ENCODE peak calls at places on chromosomes 6 and 20, in six cellular contexts. Y is HCT116, F is SK-N-SH, L is HepG2, H is H1, P is GM12878. I is an unnamed sample.

GRCh38 chr6:33088258-33088930 is 12.6 kb downstream of the HLA-DPB1 start:
- DNase-seq in Y (peak), F (no peak), L (no peak), H (no peak), P (no peak), I (no peak)

GRCh38 chr6:76120302-76120701 is 47.8 kb upstream of the IMPG1 start:
- DNase-seq in Y (no peak), F (no peak), L (no peak), H (peak), P (no peak), I (no peak)

GRCh38 chr6:161903584-161904232 is 629.8 kb upstream of the AGPAT4 start:
- DNase-seq in Y (no peak), F (no peak), L (no peak), H (no peak), P (no peak), I (no peak)

GRCh38 chr6:27814665-27815424 is 97.4 kb downstream of the OR2B2 start:
- DNase-seq in Y (peak), F (peak), L (peak), H (peak), P (peak), I (no peak)

GRCh38 chr6:155352812-155353211 is 38.5 kb upstream of the TFB1M start:
- DNase-seq in Y (no peak), F (no peak), L (no peak), H (no peak), P (no peak), I (no peak)

GRCh38 chr6:118377711-118378414 is 170.2 kb upstream of the PLN start:
- DNase-seq in Y (no peak), F (no peak), L (no peak), H (no peak), P (no peak), I (no peak)

GRCh38 chr6:161227004-161227950 is 46.6 kb downstream of the AGPAT4 start:
- DNase-seq in Y (no peak), F (no peak), L (no peak), H (no peak), P (no peak), I (no peak)

GRCh38 chr6:10425973-10426780 is 11.3 kb upstream of the TFAP2A start:
- DNase-seq in Y (no peak), F (peak), L (peak), H (no peak), P (no peak), I (no peak)

GRCh38 chr6:89508755-89509563 is 76.0 kb downstream of the ANKRD6 start:
- DNase-seq in Y (no peak), F (no peak), L (peak), H (no peak), P (no peak), I (no peak)

GRCh38 chr6:165999279-165999678 is 168.4 kb downstream of the TBXT start:
- DNase-seq in Y (no peak), F (no peak), L (no peak), H (no peak), P (no peak), I (no peak)

GRCh38 chr20:53030061-53030460 is 57.9 kb downstream of the TSHZ2 start:
- DNase-seq in Y (no peak), F (no peak), L (no peak), H (no peak), P (no peak), I (no peak)

GRCh38 chr6:32081168-32081624 is 27.9 kb downstream of the TNXB start:
- DNase-seq in Y (no peak), F (peak), L (no peak), H (no peak), P (no peak), I (no peak)

GRCh38 chr20:17083738-17084137 is 143.1 kb upstream of the PCSK2 start:
- DNase-seq in Y (no peak), F (no peak), L (peak), H (no peak), P (no peak), I (peak)

GRCh38 chr6:53744321-53744720 is 50.5 kb upstream of the LRRC1 start:
- DNase-seq in Y (no peak), F (no peak), L (no peak), H (no peak), P (no peak), I (peak)

GRCh38 chr20:36792422-36792821 is 18.9 kb upstream of the DSN1 start:
- DNase-seq in Y (peak), F (peak), L (peak), H (peak), P (no peak), I (peak)

GRCh38 chr6:148857817-148858390 is 111.1 kb downstream of the UST start:
- DNase-seq in Y (no peak), F (no peak), L (no peak), H (no peak), P (no peak), I (no peak)

GRCh38 chr6:132192646-132193045 is 208.6 kb downstream of the MOXD1 start:
- DNase-seq in Y (no peak), F (no peak), L (no peak), H (no peak), P (no peak), I (no peak)

GRCh38 chr6:101226677-101227135 is 166.8 kb upstream of the GRIK2 start:
- DNase-seq in Y (peak), F (no peak), L (peak), H (peak), P (no peak), I (no peak)

GRCh38 chr20:22974354-22974753 is 60.8 kb upstream of the SSTR4 start:
- DNase-seq in Y (peak), F (no peak), L (peak), H (no peak), P (no peak), I (no peak)

GRCh38 chr6:20159098-20159497 is 53.2 kb downstream of the MBOAT1 start:
- DNase-seq in Y (no peak), F (no peak), L (no peak), H (no peak), P (no peak), I (no peak)

GRCh38 chr6:142839686-142840040 is 105.3 kb downstream of the HIVEP2 start:
- DNase-seq in Y (no peak), F (no peak), L (no peak), H (no peak), P (no peak), I (no peak)

GRCh38 chr6:14159090-14159489 is 41.5 kb downstream of the CD83 start:
- DNase-seq in Y (no peak), F (no peak), L (no peak), H (no peak), P (no peak), I (no peak)

GRCh38 chr20:25054995-25055629 is 2.8 kb downstream of the ACSS1 start:
- DNase-seq in Y (no peak), F (no peak), L (peak), H (no peak), P (no peak), I (no peak)

GRCh38 chr6:89412071-89413005 is at the start of gene RRAGD:
- DNase-seq in Y (peak), F (peak), L (no peak), H (no peak), P (no peak), I (peak)

GRCh38 chr6:83065511-83066192 is at the start of gene UBE3D:
- DNase-seq in Y (peak), F (peak), L (peak), H (peak), P (no peak), I (peak)

GRCh38 chr20:51429144-51429482 is 113.4 kb downstream of the NFATC2 start:
- DNase-seq in Y (no peak), F (no peak), L (no peak), H (no peak), P (no peak), I (no peak)

GRCh38 chr6:3895805-3896204 is 46.6 kb downstream of the FAM50B start:
- DNase-seq in Y (no peak), F (no peak), L (no peak), H (no peak), P (no peak), I (no peak)

GRCh38 chr6:3893487-3893886 is 44.3 kb downstream of the FAM50B start:
- DNase-seq in Y (no peak), F (no peak), L (no peak), H (no peak), P (no peak), I (no peak)

GRCh38 chr6:3895303-3895635 is 46.1 kb downstream of the FAM50B start:
- DNase-seq in Y (no peak), F (no peak), L (no peak), H (no peak), P (no peak), I (no peak)

GRCh38 chr6:3893914-3894313 is 44.7 kb downstream of the FAM50B start:
- DNase-seq in Y (no peak), F (no peak), L (no peak), H (no peak), P (no peak), I (no peak)

GRCh38 chr6:3894535-3895302 is 45.5 kb downstream of the FAM50B start:
- DNase-seq in Y (no peak), F (no peak), L (no peak), H (no peak), P (no peak), I (no peak)
- TF ChIP-seq JUND in Y (no peak), F (no peak), L (no peak), H (no peak), P (no peak), I (no peak)

DNA sequence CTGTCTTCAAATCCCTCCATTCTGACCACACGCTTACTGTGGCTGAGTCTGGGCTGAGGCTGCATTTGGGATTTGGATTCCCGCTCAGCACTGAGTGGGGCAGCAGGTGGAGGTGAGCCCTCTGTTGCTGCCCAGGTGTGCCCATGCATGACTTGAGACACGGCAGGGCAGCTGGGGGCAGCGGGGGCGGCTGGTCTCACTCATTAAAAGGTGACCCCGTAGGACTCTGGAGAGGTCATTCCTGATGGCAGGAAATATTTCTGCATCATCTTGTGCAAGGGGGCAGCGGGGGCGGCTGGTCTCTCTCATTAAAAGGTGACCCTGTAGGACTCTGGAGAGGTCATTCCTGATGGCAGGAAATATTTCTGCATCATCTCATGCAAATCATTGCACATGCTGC is 49.8 kb downstream of the SMOC2 start:
- DNase-seq in Y (no peak), F (no peak), L (no peak), H (no peak), P (no peak), I (no peak)
- TF ChIP-seq JUND in Y (no peak), F (no peak), L (no peak), H (no peak), P (no peak), I (no peak)

GRCh38 chr6:110490110-110490509 is 13.7 kb upstream of the SLC22A16 start:
- DNase-seq in Y (no peak), F (no peak), L (no peak), H (no peak), P (no peak), I (no peak)

GRCh38 chr6:110491644-110492317 is 15.4 kb upstream of the SLC22A16 start:
- DNase-seq in Y (no peak), F (no peak), L (no peak), H (no peak), P (no peak), I (no peak)

GRCh38 chr6:110491299-110491643 is 14.9 kb upstream of the SLC22A16 start:
- DNase-seq in Y (no peak), F (no peak), L (no peak), H (no peak), P (no peak), I (no peak)

GRCh38 chr6:110493253-110493800 is 16.9 kb upstream of the SLC22A16 start:
- DNase-seq in Y (no peak), F (no peak), L (no peak), H (no peak), P (no peak), I (no peak)

GRCh38 chr6:110492584-110492983 is 16.2 kb upstream of the SLC22A16 start:
- DNase-seq in Y (no peak), F (no peak), L (no peak), H (no peak), P (no peak), I (no peak)
- TF ChIP-seq JUND in Y (no peak), F (no peak), L (no peak), H (no peak), P (no peak), I (no peak)

GRCh38 chr20:39464238-39464637 is 502.1 kb downstream of the DHX35 start:
- DNase-seq in Y (no peak), F (peak), L (no peak), H (no peak), P (no peak), I (no peak)
- TF ChIP-seq JUND in Y (no peak), F (no peak), L (no peak), H (no peak), P (no peak), I (no peak)

GRCh38 chr6:156658186-156658585 is 119.0 kb upstream of the ARID1B start:
- DNase-seq in Y (no peak), F (no peak), L (no peak), H (no peak), P (no peak), I (no peak)
- TF ChIP-seq JUND in Y (no peak), F (no peak), L (no peak), H (no peak), P (no peak), I (no peak)

DNA sequence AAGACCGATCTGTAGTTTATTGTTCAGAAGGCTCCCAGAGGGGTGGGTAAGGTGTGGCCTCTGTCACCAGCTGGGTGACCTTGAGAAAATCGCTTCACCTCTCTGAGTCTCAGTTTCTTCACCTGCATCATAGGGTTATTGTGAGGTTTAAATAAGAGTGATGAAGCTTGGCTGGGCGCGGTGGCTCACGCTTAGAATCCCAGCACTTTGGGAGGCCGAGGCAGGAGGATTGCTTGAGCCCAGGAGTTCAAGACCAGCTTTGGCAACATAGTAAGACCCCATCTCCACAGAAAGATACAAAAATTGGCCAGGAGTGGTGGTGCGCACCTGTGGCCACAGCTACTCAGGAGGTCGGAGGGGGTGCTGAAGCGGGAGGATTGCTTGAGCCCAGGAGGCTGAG is 36.0 kb downstream of the VSTM2L start:
- DNase-seq in Y (no peak), F (no peak), L (no peak), H (no peak), P (no peak), I (no peak)
- TF ChIP-seq JUND in Y (no peak), F (no peak), L (no peak), H (no peak), P (no peak), I (no peak)

I was measured in T47D.